ENCODE peak calls at places on chromosomes 12 and 14, in ten cellular contexts. X is IMR-90, N is bronchial epithelial cell, F is Panc1, R is astrocyte, Z is lung, L is left ventricle myocardium inferior, P is colonic mucosa, Q is cardiac muscle cell, A is fibroblast of lung. D is an unnamed sample. For H3K36me3, the result is how much of the 10 kb centered on the place peaks cover.

GRCh38 chr12:112537710-112538396 is 119.1 kb downstream of the PTPN11 start:
- DNase-seq in N (no peak), L (no peak), R (peak), F (no peak), Z (peak), P (no peak), A (peak), Q (peak), X (peak), D (peak)

GRCh38 chr12:59023861-59024424 is 103.6 kb upstream of the LRIG3 start:
- DNase-seq in Z (no peak), F (no peak), L (no peak), A (peak), Q (peak), R (peak), N (no peak), P (no peak), X (no peak), D (no peak)

GRCh38 chr12:81610955-81611889 is 147.9 kb downstream of the PPFIA2 start:
- DNase-seq in N (peak), F (no peak), L (no peak), Z (no peak), P (no peak), R (no peak), Q (peak), A (no peak), X (peak), D (no peak)

GRCh38 chr14:81710232-81710845 is 176.7 kb upstream of the SEL1L start:
- DNase-seq in P (no peak), F (peak), N (peak), A (peak), Z (no peak), L (no peak), Q (peak), R (no peak), X (peak), D (no peak)

GRCh38 chr12:14394317-14395058 is 29.0 kb downstream of the ATF7IP start:
- DNase-seq in L (no peak), X (peak), Z (no peak), N (peak), Q (peak), P (peak), A (peak), R (peak), F (peak), D (peak)

GRCh38 chr12:64187370-64187769 is 34.7 kb downstream of the KICS2 start:
- DNase-seq in Z (no peak), A (peak), R (peak), F (no peak), X (peak), L (no peak), Q (peak), P (no peak), N (peak), D (peak)

GRCh38 chr12:97456792-97457191 is 5.8 kb upstream of the RMST start:
- DNase-seq in Z (no peak), N (no peak), X (no peak), Q (no peak), A (no peak), R (no peak), F (no peak), L (no peak), P (no peak), D (no peak)

GRCh38 chr12:27841392-27841882 is 61.4 kb upstream of the MANSC4 start:
- DNase-seq in P (no peak), L (no peak), F (no peak), A (peak), Z (no peak), N (no peak), X (peak), R (peak), Q (peak), D (peak)

GRCh38 chr14:56703947-56704346 is 106.3 kb downstream of the OTX2 start:
- DNase-seq in F (no peak), R (no peak), P (no peak), L (no peak), N (no peak), A (no peak), Z (no peak), Q (no peak), X (no peak), D (no peak)

GRCh38 chr12:52241205-52241842 is 8.3 kb downstream of the KRT7 start:
- DNase-seq in F (no peak), R (no peak), Q (no peak), X (peak), P (no peak), N (no peak), A (no peak), L (no peak), Z (no peak), D (no peak)

GRCh38 chr14:54803926-54804719 is 98.5 kb downstream of the GCH1 start:
- DNase-seq in P (no peak), L (no peak), Z (no peak), R (no peak), F (no peak), Q (no peak), A (no peak), N (no peak), X (no peak), D (no peak)

GRCh38 chr14:99541677-99542470 is 60.7 kb downstream of the CCNK start:
- DNase-seq in F (no peak), L (no peak), Z (no peak), N (no peak), P (no peak), Q (no peak), X (no peak), A (no peak), R (no peak), D (no peak)

GRCh38 chr14:93281937-93282336 is 50.9 kb downstream of the BTBD7 start:
- DNase-seq in A (peak), L (no peak), F (no peak), Z (no peak), R (peak), P (no peak), Q (no peak), X (peak), N (no peak), D (no peak)

GRCh38 chr12:63917477-63917862 is 73.0 kb downstream of the SRGAP1 start:
- DNase-seq in L (no peak), R (no peak), F (no peak), Q (no peak), A (no peak), P (no peak), X (no peak), Z (no peak), N (no peak), D (no peak)

GRCh38 chr12:115102450-115102849 is 418.5 kb upstream of the TBX3 start:
- DNase-seq in Q (no peak), X (no peak), A (no peak), N (no peak), R (no peak), P (no peak), L (no peak), F (no peak), Z (no peak), D (no peak)

GRCh38 chr12:76942276-76942675 is 63.5 kb upstream of the CSRP2 start:
- DNase-seq in A (peak), N (no peak), Z (no peak), R (peak), L (no peak), Q (no peak), X (peak), F (no peak), P (no peak), D (no peak)

GRCh38 chr14:43525647-43526046 is 981.4 kb downstream of the FSCB start:
- DNase-seq in X (no peak), Q (no peak), F (no peak), P (no peak), R (no peak), N (no peak), Z (no peak), L (no peak), A (no peak), D (no peak)

GRCh38 chr14:104202259-104203070 is 64.1 kb downstream of the KIF26A start:
- DNase-seq in R (no peak), N (no peak), L (no peak), F (no peak), Q (no peak), X (no peak), P (no peak), Z (peak), A (no peak), D (no peak)

GRCh38 chr12:27981874-27982273 is 9.3 kb upstream of the PTHLH start:
- DNase-seq in Q (no peak), Z (no peak), A (peak), X (peak), P (no peak), F (no peak), R (peak), L (no peak), N (peak), D (no peak)

GRCh38 chr12:126974779-126975178 is 1292.2 kb upstream of the TMEM132C start:
- DNase-seq in R (no peak), L (no peak), P (no peak), Z (no peak), Q (no peak), X (no peak), N (no peak), A (no peak), F (no peak), D (no peak)
- TF ChIP-seq CTCF in R (no peak), L (no peak), P (no peak), Z (no peak), Q (no peak), X (no peak), N (no peak), A (no peak), F (no peak), D (no peak)

GRCh38 chr12:88052686-88053085 is 23.5 kb upstream of the C12orf50 start:
- DNase-seq in P (peak), F (no peak), Z (no peak), X (peak), L (no peak), Q (peak), R (peak), N (peak), A (peak), D (peak)
- H3K36me3 ChIP-seq in P (under half), F (under half), Z (under half), X (under half), L (half or more), Q (under half), R (under half), N (under half), A (under half), D (under half)

GRCh38 chr12:121668750-121669524 is 517 bp downstream of the MORN3 start:
- DNase-seq in Z (no peak), R (no peak), X (peak), P (no peak), L (no peak), F (no peak), Q (peak), N (no peak), A (peak), D (no peak)
- TF ChIP-seq CTCF in Z (peak), R (peak), X (peak), P (peak), L (peak), F (no peak), Q (peak), N (peak), A (peak), D (peak)

DNA sequence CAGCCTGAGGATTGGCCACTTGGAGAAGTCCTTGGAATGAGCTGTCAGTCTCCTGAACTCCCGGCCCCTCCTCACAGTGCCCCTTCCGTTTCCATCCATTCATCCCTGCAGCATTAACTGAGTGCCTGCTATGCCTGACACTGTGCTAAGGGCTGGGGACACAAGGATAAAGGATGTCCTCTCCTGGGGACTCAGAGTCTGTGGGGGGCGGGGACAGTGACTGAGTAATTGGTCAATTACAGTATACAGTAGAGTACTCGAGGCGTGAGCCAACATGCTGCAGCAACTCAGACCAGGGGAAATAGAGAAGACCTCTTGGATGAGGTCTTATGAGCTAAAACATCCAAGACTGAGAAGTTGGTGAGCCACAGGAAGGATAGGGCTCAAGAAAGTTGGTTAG is 43.4 kb upstream of the PWP1 start:
- DNase-seq in Q (no peak), Z (no peak), N (peak), L (no peak), R (no peak), F (no peak), P (no peak), A (no peak), X (no peak), D (no peak)
- H3K36me3 ChIP-seq in Q (under half), Z (under half), N (under half), L (under half), R (under half), F (under half), P (under half), A (under half), X (under half), D (under half)

DNA sequence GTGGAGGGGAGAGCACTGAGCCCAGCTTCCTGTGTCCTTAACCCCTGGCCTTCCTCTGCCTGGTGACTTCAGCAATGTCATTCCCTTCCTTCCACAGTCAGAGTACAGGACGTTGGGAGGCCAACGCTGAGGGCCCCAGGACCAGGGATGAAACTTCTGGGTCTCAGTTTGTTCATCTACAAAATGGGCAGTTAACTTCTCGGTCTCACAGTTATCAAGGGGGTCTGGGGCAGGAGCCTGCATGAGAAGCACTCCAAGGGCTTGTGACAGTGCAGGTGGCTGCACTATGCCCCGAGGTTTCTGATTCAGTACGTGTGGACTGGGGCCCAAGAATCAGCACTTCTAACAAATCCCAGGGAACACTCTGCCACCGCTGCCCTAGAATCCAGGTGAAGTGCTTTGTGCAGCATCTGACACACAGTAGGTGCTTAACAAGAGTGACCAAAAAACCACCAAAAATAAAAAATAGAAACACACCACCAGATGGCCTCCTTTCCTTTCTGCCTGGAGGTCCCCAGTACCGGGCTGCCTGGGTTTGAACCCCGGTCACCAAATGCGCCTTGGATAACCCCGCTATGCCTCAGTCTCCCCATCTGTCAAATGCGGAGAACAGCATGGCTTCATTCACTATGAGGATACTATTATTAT is 80.4 kb downstream of the RFLNA start:
- DNase-seq in Q (no peak), Z (no peak), N (no peak), L (no peak), P (no peak), R (no peak), A (no peak), F (no peak), X (no peak), D (no peak)
- TF ChIP-seq CTCF in Q (no peak), Z (no peak), N (no peak), L (no peak), P (no peak), R (peak), A (no peak), F (peak), X (no peak), D (peak)

GRCh38 chr12:50017047-50017446 is 8.2 kb downstream of the RACGAP1 start:
- DNase-seq in L (no peak), F (no peak), N (peak), X (peak), R (peak), Q (peak), Z (peak), A (peak), P (peak), D (peak)
- H3K36me3 ChIP-seq in L (under half), F (under half), N (under half), X (under half), R (under half), Q (under half), Z (under half), A (under half), P (under half), D (under half)

GRCh38 chr12:67019070-67019469 is 250.1 kb upstream of the CAND1 start:
- DNase-seq in A (peak), N (peak), R (peak), Q (no peak), X (no peak), F (no peak), L (no peak), Z (no peak), P (no peak), D (no peak)

GRCh38 chr12:67014642-67015041 is 254.5 kb upstream of the CAND1 start:
- DNase-seq in X (no peak), R (no peak), Z (no peak), P (no peak), A (no peak), N (no peak), L (no peak), Q (no peak), F (no peak), D (no peak)

DNA sequence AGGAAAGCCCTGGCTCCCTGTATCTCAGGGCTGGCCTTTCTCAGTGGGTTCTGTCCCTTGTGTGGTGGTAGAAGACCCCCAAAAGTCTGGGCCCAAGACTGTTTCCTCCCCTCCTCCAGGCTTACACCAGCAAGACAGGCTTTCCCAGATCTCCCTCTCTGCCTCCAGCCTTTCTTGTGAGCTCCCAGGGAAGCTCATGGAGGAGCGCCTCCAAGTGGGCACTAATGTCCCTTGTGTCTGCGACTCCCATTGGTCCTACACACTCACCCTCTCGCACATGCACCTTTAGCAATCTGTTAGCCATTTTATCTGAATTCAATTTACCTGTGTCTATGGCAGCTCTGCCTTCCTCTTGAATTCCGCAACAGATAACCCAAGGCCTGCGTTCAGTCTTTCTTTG is 251.1 kb upstream of the CAND1 start:
- DNase-seq in L (no peak), Q (no peak), P (no peak), N (no peak), X (no peak), F (no peak), Z (no peak), R (no peak), A (no peak), D (no peak)
- TF ChIP-seq CTCF in L (no peak), Q (no peak), P (no peak), N (no peak), X (no peak), F (peak), Z (no peak), R (no peak), A (no peak), D (no peak)

GRCh38 chr12:108799528-108800243 is 57.7 kb downstream of the SSH1 start:
- DNase-seq in P (no peak), L (no peak), A (no peak), X (no peak), N (no peak), Q (no peak), R (no peak), F (no peak), Z (no peak), D (no peak)

GRCh38 chr12:108797677-108798076 is 59.7 kb downstream of the SSH1 start:
- DNase-seq in N (no peak), P (no peak), F (no peak), A (no peak), Q (no peak), L (no peak), Z (no peak), R (no peak), X (no peak), D (no peak)

GRCh38 chr12:108801736-108802665 is 55.4 kb downstream of the SSH1 start:
- DNase-seq in F (no peak), Q (peak), R (peak), N (no peak), L (peak), P (peak), Z (no peak), A (peak), X (peak), D (peak)

GRCh38 chr12:108800591-108800990 is 56.8 kb downstream of the SSH1 start:
- DNase-seq in N (no peak), F (no peak), P (no peak), X (peak), L (no peak), R (peak), A (peak), Q (no peak), Z (no peak), D (peak)

DNA sequence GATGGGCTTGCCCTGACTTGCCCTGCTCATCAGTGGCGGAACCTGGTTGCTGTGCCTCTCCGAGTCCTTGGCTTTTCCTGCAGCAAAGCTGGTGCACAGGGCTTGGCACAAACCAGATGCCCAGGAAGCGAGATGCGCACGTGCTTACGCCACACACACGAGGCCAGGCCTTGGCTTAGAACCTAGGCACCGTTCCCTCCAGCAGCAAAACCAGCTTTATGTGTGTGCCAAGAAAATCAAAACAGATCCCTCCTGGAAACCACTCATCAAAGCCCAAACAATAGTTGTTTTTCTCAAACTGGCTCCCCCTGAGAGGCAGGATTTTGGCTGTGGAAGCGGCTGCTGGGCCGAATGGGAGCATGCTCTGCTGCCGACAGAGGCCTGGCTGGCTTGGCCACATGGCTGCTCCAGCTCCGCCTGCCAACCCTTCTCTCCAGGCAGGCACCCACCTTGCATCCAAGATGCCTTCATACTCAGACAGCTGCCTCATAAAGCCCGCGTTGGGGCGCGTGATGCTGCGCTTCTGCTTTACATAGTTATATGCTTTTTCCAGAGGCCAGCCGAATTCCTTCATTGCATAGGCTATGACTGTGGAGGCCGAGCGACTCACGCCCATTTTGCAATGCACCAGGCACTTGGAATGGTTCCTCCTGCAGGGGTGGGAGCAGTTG is 58.7 kb downstream of the SSH1 start:
- DNase-seq in R (peak), Q (peak), N (peak), P (no peak), F (no peak), Z (no peak), A (peak), L (no peak), X (peak), D (peak)
- H3K36me3 ChIP-seq in R (half or more), Q (under half), N (under half), P (under half), F (under half), Z (under half), A (under half), L (half or more), X (half or more), D (half or more)

D was measured in brain microvascular endothelial cell.